ENCODE peak calls at places on chromosomes 4 and X, in eight cellular contexts. One of them, this sample, is unnamed.

GRCh38 chr4:8644461-8644891 is 51.9 kb downstream of the CPZ start:
- DNase-seq in HFFc6: no peak
- DNase-seq in osteocyte: peak
- DNase-seq in heart left ventricle: no peak
- DNase-seq in Panc1: no peak
- DNase-seq in left lung: peak
- DNase-seq in foreskin fibroblast: no peak
- DNase-seq in Calu3: no peak
- DNase-seq in this sample: no peak

GRCh38 chr4:6446538-6447451 is 25.6 kb downstream of the PPP2R2C start:
- DNase-seq in HFFc6: no peak
- DNase-seq in osteocyte: no peak
- DNase-seq in heart left ventricle: peak
- DNase-seq in Panc1: no peak
- DNase-seq in left lung: no peak
- DNase-seq in foreskin fibroblast: no peak
- DNase-seq in Calu3: no peak
- DNase-seq in this sample: no peak

GRCh38 chr4:129092636-129093172 is 635 bp downstream of the SCLT1 start:
- DNase-seq in HFFc6: no peak
- DNase-seq in osteocyte: no peak
- DNase-seq in heart left ventricle: no peak
- DNase-seq in Panc1: no peak
- DNase-seq in left lung: no peak
- DNase-seq in foreskin fibroblast: peak
- DNase-seq in Calu3: no peak
- DNase-seq in this sample: no peak

GRCh38 chr4:119939066-119939995 is 127.3 kb downstream of the MAD2L1 start:
- DNase-seq in HFFc6: no peak
- DNase-seq in osteocyte: no peak
- DNase-seq in heart left ventricle: peak
- DNase-seq in Panc1: no peak
- DNase-seq in left lung: no peak
- DNase-seq in foreskin fibroblast: peak
- DNase-seq in Calu3: no peak
- DNase-seq in this sample: no peak

GRCh38 chr4:152340818-152341217 is 195.1 kb downstream of the FBXW7 start:
- DNase-seq in HFFc6: no peak
- DNase-seq in osteocyte: no peak
- DNase-seq in heart left ventricle: no peak
- DNase-seq in Panc1: no peak
- DNase-seq in left lung: no peak
- DNase-seq in foreskin fibroblast: no peak
- DNase-seq in Calu3: no peak
- DNase-seq in this sample: no peak

GRCh38 chr4:51842167-51842553 is 793 bp upstream of the DCUN1D4 start:
- DNase-seq in HFFc6: peak
- DNase-seq in osteocyte: no peak
- DNase-seq in heart left ventricle: peak
- DNase-seq in Panc1: no peak
- DNase-seq in left lung: no peak
- DNase-seq in foreskin fibroblast: peak
- DNase-seq in Calu3: no peak
- DNase-seq in this sample: no peak

GRCh38 chr4:24912252-24913098 is at the start of gene CCDC149:
- DNase-seq in HFFc6: peak
- DNase-seq in osteocyte: peak
- DNase-seq in heart left ventricle: peak
- DNase-seq in Panc1: no peak
- DNase-seq in left lung: peak
- DNase-seq in foreskin fibroblast: peak
- DNase-seq in Calu3: peak
- DNase-seq in this sample: no peak

GRCh38 chr4:87101543-87102199 is 118.7 kb downstream of the KLHL8 start:
- DNase-seq in HFFc6: no peak
- DNase-seq in osteocyte: no peak
- DNase-seq in heart left ventricle: no peak
- DNase-seq in Panc1: no peak
- DNase-seq in left lung: no peak
- DNase-seq in foreskin fibroblast: peak
- DNase-seq in Calu3: no peak
- DNase-seq in this sample: no peak

GRCh38 chrX:24870143-24870542 is 145.6 kb downstream of the ARX start:
- DNase-seq in HFFc6: peak
- DNase-seq in osteocyte: no peak
- DNase-seq in heart left ventricle: no peak
- DNase-seq in Panc1: no peak
- DNase-seq in left lung: no peak
- DNase-seq in foreskin fibroblast: peak
- DNase-seq in Calu3: no peak
- DNase-seq in this sample: no peak

GRCh38 chr4:628346-628745 is 3.0 kb downstream of the PDE6B start:
- DNase-seq in HFFc6: no peak
- DNase-seq in osteocyte: no peak
- DNase-seq in heart left ventricle: no peak
- DNase-seq in Panc1: no peak
- DNase-seq in left lung: no peak
- DNase-seq in foreskin fibroblast: no peak
- DNase-seq in Calu3: no peak
- DNase-seq in this sample: no peak

GRCh38 chrX:44914532-44915198 is 41.7 kb downstream of the KDM6A start:
- DNase-seq in HFFc6: no peak
- DNase-seq in osteocyte: no peak
- DNase-seq in heart left ventricle: no peak
- DNase-seq in Panc1: no peak
- DNase-seq in left lung: no peak
- DNase-seq in foreskin fibroblast: peak
- DNase-seq in Calu3: no peak
- DNase-seq in this sample: no peak

GRCh38 chr4:162838671-162839070 is 328.0 kb downstream of the NAF1 start:
- DNase-seq in HFFc6: no peak
- DNase-seq in osteocyte: no peak
- DNase-seq in heart left ventricle: no peak
- DNase-seq in Panc1: no peak
- DNase-seq in left lung: no peak
- DNase-seq in foreskin fibroblast: no peak
- DNase-seq in Calu3: no peak
- DNase-seq in this sample: no peak

GRCh38 chr4:106325800-106326199 is 9.4 kb downstream of the AIMP1 start:
- DNase-seq in HFFc6: no peak
- DNase-seq in osteocyte: no peak
- DNase-seq in heart left ventricle: no peak
- DNase-seq in Panc1: no peak
- DNase-seq in left lung: no peak
- DNase-seq in foreskin fibroblast: no peak
- DNase-seq in Calu3: no peak
- DNase-seq in this sample: no peak

GRCh38 chr4:101835121-101835904 is 44.8 kb downstream of the BANK1 start:
- DNase-seq in HFFc6: peak
- DNase-seq in osteocyte: no peak
- DNase-seq in heart left ventricle: no peak
- DNase-seq in Panc1: no peak
- DNase-seq in left lung: no peak
- DNase-seq in foreskin fibroblast: peak
- DNase-seq in Calu3: peak
- DNase-seq in this sample: no peak

GRCh38 chr4:177771645-177772044 is 329.4 kb upstream of the AGA start:
- DNase-seq in HFFc6: no peak
- DNase-seq in osteocyte: no peak
- DNase-seq in heart left ventricle: no peak
- DNase-seq in Panc1: no peak
- DNase-seq in left lung: no peak
- DNase-seq in foreskin fibroblast: no peak
- DNase-seq in Calu3: no peak
- DNase-seq in this sample: no peak

GRCh38 chrX:133640161-133641015 is 225.1 kb upstream of the GPC4 start:
- DNase-seq in HFFc6: no peak
- DNase-seq in osteocyte: no peak
- DNase-seq in heart left ventricle: no peak
- DNase-seq in Panc1: no peak
- DNase-seq in left lung: no peak
- DNase-seq in foreskin fibroblast: no peak
- DNase-seq in Calu3: peak
- DNase-seq in this sample: no peak

GRCh38 chrX:63283331-63283730 is 67.8 kb downstream of the SPIN4 start:
- DNase-seq in HFFc6: no peak
- DNase-seq in osteocyte: no peak
- DNase-seq in heart left ventricle: no peak
- DNase-seq in Panc1: no peak
- DNase-seq in left lung: no peak
- DNase-seq in foreskin fibroblast: no peak
- DNase-seq in Calu3: no peak
- DNase-seq in this sample: no peak

GRCh38 chr4:6548201-6548881 is 26.6 kb upstream of the MAN2B2 start:
- DNase-seq in HFFc6: peak
- DNase-seq in osteocyte: no peak
- DNase-seq in heart left ventricle: peak
- DNase-seq in Panc1: no peak
- DNase-seq in left lung: no peak
- DNase-seq in foreskin fibroblast: peak
- DNase-seq in Calu3: peak
- DNase-seq in this sample: no peak

GRCh38 chr4:4843651-4844291 is 15.7 kb upstream of the MSX1 start:
- DNase-seq in HFFc6: no peak
- DNase-seq in osteocyte: no peak
- DNase-seq in heart left ventricle: peak
- DNase-seq in Panc1: no peak
- DNase-seq in left lung: no peak
- DNase-seq in foreskin fibroblast: no peak
- DNase-seq in Calu3: no peak
- DNase-seq in this sample: no peak

GRCh38 chrX:118603981-118604380 is 108.4 kb downstream of the DOCK11 start:
- DNase-seq in HFFc6: peak
- DNase-seq in osteocyte: no peak
- DNase-seq in heart left ventricle: no peak
- DNase-seq in Panc1: peak
- DNase-seq in left lung: no peak
- DNase-seq in foreskin fibroblast: peak
- DNase-seq in Calu3: peak
- DNase-seq in this sample: no peak
- TF ChIP-seq CTCF in HFFc6: peak
- TF ChIP-seq CTCF in osteocyte: peak
- TF ChIP-seq CTCF in heart left ventricle: peak
- TF ChIP-seq CTCF in Panc1: peak
- TF ChIP-seq CTCF in left lung: peak
- TF ChIP-seq CTCF in foreskin fibroblast: peak
- TF ChIP-seq CTCF in Calu3: peak
- TF ChIP-seq CTCF in this sample: peak

GRCh38 chrX:3548743-3549441 is 164.6 kb downstream of the PRKX start:
- DNase-seq in HFFc6: peak
- DNase-seq in osteocyte: no peak
- DNase-seq in heart left ventricle: no peak
- DNase-seq in Panc1: no peak
- DNase-seq in left lung: no peak
- DNase-seq in foreskin fibroblast: peak
- DNase-seq in Calu3: no peak
- DNase-seq in this sample: no peak
- TF ChIP-seq CTCF in HFFc6: peak
- TF ChIP-seq CTCF in osteocyte: peak
- TF ChIP-seq CTCF in heart left ventricle: peak
- TF ChIP-seq CTCF in Panc1: peak
- TF ChIP-seq CTCF in left lung: no peak
- TF ChIP-seq CTCF in foreskin fibroblast: peak
- TF ChIP-seq CTCF in Calu3: no peak
- TF ChIP-seq CTCF in this sample: no peak

GRCh38 chrX:11073411-11073810 is 37.7 kb upstream of the HCCS start:
- DNase-seq in HFFc6: no peak
- DNase-seq in osteocyte: no peak
- DNase-seq in heart left ventricle: no peak
- DNase-seq in Panc1: no peak
- DNase-seq in left lung: no peak
- DNase-seq in foreskin fibroblast: no peak
- DNase-seq in Calu3: no peak
- DNase-seq in this sample: no peak
- TF ChIP-seq CTCF in HFFc6: no peak
- TF ChIP-seq CTCF in osteocyte: no peak
- TF ChIP-seq CTCF in heart left ventricle: no peak
- TF ChIP-seq CTCF in Panc1: no peak
- TF ChIP-seq CTCF in left lung: no peak
- TF ChIP-seq CTCF in foreskin fibroblast: no peak
- TF ChIP-seq CTCF in Calu3: no peak
- TF ChIP-seq CTCF in this sample: no peak

GRCh38 chrX:68826113-68826980 is 2.5 kb upstream of the EFNB1 start:
- DNase-seq in HFFc6: no peak
- DNase-seq in osteocyte: peak
- DNase-seq in heart left ventricle: no peak
- DNase-seq in Panc1: no peak
- DNase-seq in left lung: no peak
- DNase-seq in foreskin fibroblast: no peak
- DNase-seq in Calu3: no peak
- DNase-seq in this sample: no peak

GRCh38 chrX:68828740-68829593 is at the start of gene EFNB1:
- DNase-seq in HFFc6: peak
- DNase-seq in osteocyte: peak
- DNase-seq in heart left ventricle: peak
- DNase-seq in Panc1: peak
- DNase-seq in left lung: peak
- DNase-seq in foreskin fibroblast: peak
- DNase-seq in Calu3: peak
- DNase-seq in this sample: peak

GRCh38 chrX:68829594-68830485 is 1.0 kb downstream of the EFNB1 start:
- DNase-seq in HFFc6: no peak
- DNase-seq in osteocyte: peak
- DNase-seq in heart left ventricle: no peak
- DNase-seq in Panc1: no peak
- DNase-seq in left lung: no peak
- DNase-seq in foreskin fibroblast: peak
- DNase-seq in Calu3: no peak
- DNase-seq in this sample: no peak

GRCh38 chrX:68827256-68827655 is 1.6 kb upstream of the EFNB1 start:
- DNase-seq in HFFc6: no peak
- DNase-seq in osteocyte: peak
- DNase-seq in heart left ventricle: no peak
- DNase-seq in Panc1: no peak
- DNase-seq in left lung: no peak
- DNase-seq in foreskin fibroblast: no peak
- DNase-seq in Calu3: no peak
- DNase-seq in this sample: no peak

DNA sequence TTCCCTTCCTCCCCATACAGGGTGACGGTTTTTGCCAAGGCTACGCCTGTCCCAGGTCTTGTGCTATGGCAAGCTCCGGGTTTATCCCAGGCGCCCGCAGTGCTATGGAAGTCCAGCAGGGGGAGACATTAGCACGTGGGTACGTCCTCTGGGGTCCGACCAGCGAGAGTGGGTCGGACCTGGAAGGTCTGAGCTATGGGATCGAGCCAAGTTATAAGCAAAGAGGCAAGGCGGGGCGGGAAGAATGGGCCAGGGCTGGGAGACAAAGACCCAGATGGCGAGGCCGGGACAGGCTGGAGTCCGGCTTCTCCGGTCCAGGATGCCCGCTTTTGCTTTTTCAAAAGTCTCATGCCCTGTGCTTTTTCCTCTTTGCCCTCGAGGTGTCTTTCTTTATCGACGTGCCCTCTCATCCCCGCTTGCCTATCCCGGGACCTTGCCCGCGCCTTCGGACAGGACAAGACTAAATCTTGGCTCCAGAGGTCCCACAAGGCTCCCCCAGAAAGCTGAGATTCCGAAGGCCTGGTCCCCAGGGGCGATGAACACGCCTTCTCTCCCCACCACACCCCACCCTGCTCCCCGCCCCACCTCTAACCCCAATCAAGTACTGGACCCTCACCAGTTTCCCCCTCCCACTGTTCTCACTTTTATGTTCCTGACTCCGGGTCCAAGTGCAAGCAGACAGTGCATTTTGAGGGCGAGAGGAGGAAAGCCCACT is 816 bp upstream of the EFNB1 start:
- DNase-seq in HFFc6: peak
- DNase-seq in osteocyte: peak
- DNase-seq in heart left ventricle: peak
- DNase-seq in Panc1: peak
- DNase-seq in left lung: peak
- DNase-seq in foreskin fibroblast: peak
- DNase-seq in Calu3: peak
- DNase-seq in this sample: peak
- TF ChIP-seq CTCF in HFFc6: peak
- TF ChIP-seq CTCF in osteocyte: peak
- TF ChIP-seq CTCF in heart left ventricle: peak
- TF ChIP-seq CTCF in Panc1: peak
- TF ChIP-seq CTCF in left lung: peak
- TF ChIP-seq CTCF in foreskin fibroblast: peak
- TF ChIP-seq CTCF in Calu3: peak
- TF ChIP-seq CTCF in this sample: peak